ENCODE peak calls at places on chromosomes 4 and X, in six cellular contexts. One of them, this sample, is unnamed.

GRCh38 chrX:139967300-139967699 is 2.0 kb upstream of the CXorf66 start:
- DNase-seq in trophoblast cell: no peak
- DNase-seq in neuronal stem cell: no peak
- DNase-seq in H1: no peak
- DNase-seq in mesenchymal stem cell: no peak
- DNase-seq in IMR-90: no peak
- DNase-seq in this sample: no peak

GRCh38 chr4:70473691-70474090 is 1.7 kb downstream of the MUC7 start:
- DNase-seq in neuronal stem cell: no peak
- DNase-seq in trophoblast cell: no peak
- DNase-seq in IMR-90: peak
- DNase-seq in H1: no peak
- DNase-seq in mesenchymal stem cell: no peak
- DNase-seq in this sample: no peak

GRCh38 chr4:183211533-183211932 is 108.5 kb downstream of the CLDN22 start:
- DNase-seq in trophoblast cell: no peak
- DNase-seq in H1: no peak
- DNase-seq in IMR-90: no peak
- DNase-seq in neuronal stem cell: no peak
- DNase-seq in mesenchymal stem cell: no peak
- DNase-seq in this sample: no peak

GRCh38 chr4:122606364-122607043 is 14.4 kb downstream of the IL21 start:
- DNase-seq in IMR-90: no peak
- DNase-seq in mesenchymal stem cell: no peak
- DNase-seq in trophoblast cell: no peak
- DNase-seq in neuronal stem cell: no peak
- DNase-seq in H1: no peak
- DNase-seq in this sample: peak

GRCh38 chr4:157600583-157600982 is 380.1 kb downstream of the GRIA2 start:
- DNase-seq in IMR-90: no peak
- DNase-seq in mesenchymal stem cell: no peak
- DNase-seq in H1: no peak
- DNase-seq in neuronal stem cell: no peak
- DNase-seq in trophoblast cell: no peak
- DNase-seq in this sample: no peak

GRCh38 chrX:133005038-133005437 is 46.6 kb upstream of the HS6ST2 start:
- DNase-seq in IMR-90: peak
- DNase-seq in H1: no peak
- DNase-seq in mesenchymal stem cell: peak
- DNase-seq in trophoblast cell: peak
- DNase-seq in neuronal stem cell: peak
- DNase-seq in this sample: no peak

GRCh38 chr4:98746530-98746929 is 88.1 kb upstream of the TSPAN5 start:
- DNase-seq in mesenchymal stem cell: peak
- DNase-seq in neuronal stem cell: no peak
- DNase-seq in trophoblast cell: no peak
- DNase-seq in IMR-90: peak
- DNase-seq in H1: no peak
- DNase-seq in this sample: no peak

GRCh38 chr4:169662226-169662625 is 41.8 kb downstream of the CLCN3 start:
- DNase-seq in trophoblast cell: no peak
- DNase-seq in neuronal stem cell: no peak
- DNase-seq in IMR-90: no peak
- DNase-seq in H1: no peak
- DNase-seq in mesenchymal stem cell: peak
- DNase-seq in this sample: no peak

GRCh38 chr4:156778093-156778492 is 193.5 kb downstream of the PDGFC start:
- DNase-seq in neuronal stem cell: no peak
- DNase-seq in mesenchymal stem cell: peak
- DNase-seq in H1: no peak
- DNase-seq in IMR-90: peak
- DNase-seq in trophoblast cell: no peak
- DNase-seq in this sample: no peak

GRCh38 chr4:81504685-81505598 is 33.2 kb upstream of the RASGEF1B start:
- DNase-seq in neuronal stem cell: no peak
- DNase-seq in trophoblast cell: peak
- DNase-seq in H1: no peak
- DNase-seq in mesenchymal stem cell: no peak
- DNase-seq in IMR-90: no peak
- DNase-seq in this sample: no peak

GRCh38 chrX:34915463-34916225 is 27.0 kb upstream of the FAM47B start:
- DNase-seq in H1: no peak
- DNase-seq in mesenchymal stem cell: no peak
- DNase-seq in trophoblast cell: peak
- DNase-seq in neuronal stem cell: no peak
- DNase-seq in IMR-90: no peak
- DNase-seq in this sample: no peak

GRCh38 chr4:95867919-95868318 is 28.0 kb downstream of the PDHA2 start:
- DNase-seq in H1: no peak
- DNase-seq in trophoblast cell: no peak
- DNase-seq in neuronal stem cell: no peak
- DNase-seq in mesenchymal stem cell: peak
- DNase-seq in IMR-90: no peak
- DNase-seq in this sample: no peak

GRCh38 chr4:152427971-152428370 is 107.9 kb downstream of the FBXW7 start:
- DNase-seq in IMR-90: no peak
- DNase-seq in neuronal stem cell: no peak
- DNase-seq in H1: no peak
- DNase-seq in trophoblast cell: no peak
- DNase-seq in mesenchymal stem cell: no peak
- DNase-seq in this sample: no peak

GRCh38 chr4:139556735-139557505 is 901 bp upstream of the SETD7 start:
- DNase-seq in H1: no peak
- DNase-seq in neuronal stem cell: no peak
- DNase-seq in trophoblast cell: peak
- DNase-seq in mesenchymal stem cell: peak
- DNase-seq in IMR-90: no peak
- DNase-seq in this sample: peak

GRCh38 chr4:126790633-126791032 is 842.1 kb upstream of the INTU start:
- DNase-seq in mesenchymal stem cell: peak
- DNase-seq in H1: no peak
- DNase-seq in neuronal stem cell: no peak
- DNase-seq in trophoblast cell: no peak
- DNase-seq in IMR-90: peak
- DNase-seq in this sample: no peak

GRCh38 chr4:81754169-81754568 is 282.5 kb upstream of the RASGEF1B start:
- DNase-seq in trophoblast cell: peak
- DNase-seq in H1: no peak
- DNase-seq in mesenchymal stem cell: no peak
- DNase-seq in IMR-90: no peak
- DNase-seq in neuronal stem cell: no peak
- DNase-seq in this sample: no peak

GRCh38 chr4:7828011-7828720 is 111.5 kb downstream of the AFAP1 start:
- DNase-seq in trophoblast cell: no peak
- DNase-seq in neuronal stem cell: no peak
- DNase-seq in H1: no peak
- DNase-seq in mesenchymal stem cell: peak
- DNase-seq in IMR-90: peak
- DNase-seq in this sample: no peak

GRCh38 chr4:106985830-106986229 is 50.3 kb downstream of the DKK2 start:
- DNase-seq in trophoblast cell: no peak
- DNase-seq in neuronal stem cell: no peak
- DNase-seq in IMR-90: no peak
- DNase-seq in H1: no peak
- DNase-seq in mesenchymal stem cell: no peak
- DNase-seq in this sample: no peak

GRCh38 chr4:132540797-132541196 is 608.3 kb upstream of the PCDH10 start:
- DNase-seq in IMR-90: no peak
- DNase-seq in trophoblast cell: no peak
- DNase-seq in neuronal stem cell: no peak
- DNase-seq in H1: no peak
- DNase-seq in mesenchymal stem cell: no peak
- DNase-seq in this sample: no peak

GRCh38 chr4:171449082-171449481 is 364.1 kb upstream of the GALNTL6 start:
- DNase-seq in IMR-90: no peak
- DNase-seq in mesenchymal stem cell: no peak
- DNase-seq in trophoblast cell: no peak
- DNase-seq in H1: no peak
- DNase-seq in neuronal stem cell: no peak
- DNase-seq in this sample: no peak

GRCh38 chrX:52271212-52271611 is 86.5 kb downstream of the MAGED4 start:
- DNase-seq in IMR-90: no peak
- DNase-seq in mesenchymal stem cell: peak
- DNase-seq in trophoblast cell: no peak
- DNase-seq in neuronal stem cell: no peak
- DNase-seq in H1: peak
- DNase-seq in this sample: peak

GRCh38 chr4:186416451-186417060 is 138.8 kb downstream of the MTNR1A start:
- DNase-seq in mesenchymal stem cell: no peak
- DNase-seq in IMR-90: no peak
- DNase-seq in trophoblast cell: no peak
- DNase-seq in H1: no peak
- DNase-seq in neuronal stem cell: no peak
- DNase-seq in this sample: no peak

DNA sequence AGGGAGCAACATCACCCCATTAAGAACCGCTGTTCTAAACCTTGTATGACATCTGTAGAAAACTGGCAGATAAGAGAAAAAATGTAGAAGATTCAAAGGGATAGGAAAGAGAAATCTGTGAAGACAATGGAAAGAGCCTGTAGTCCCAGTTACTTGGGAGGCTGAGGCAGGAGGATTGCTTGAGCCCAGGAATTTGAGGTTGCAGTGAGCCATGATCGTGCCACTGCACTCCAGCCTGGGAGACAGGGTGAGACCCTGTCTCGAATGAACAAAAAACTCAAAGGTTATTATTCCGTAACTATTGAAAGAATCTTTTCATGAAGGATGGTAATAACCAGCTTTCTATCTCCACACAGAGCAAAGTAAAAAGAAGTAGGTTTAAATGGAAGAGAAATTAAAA is 1.6 kb upstream of the CLCN4 start:
- DNase-seq in trophoblast cell: no peak
- DNase-seq in IMR-90: no peak
- DNase-seq in neuronal stem cell: no peak
- DNase-seq in mesenchymal stem cell: no peak
- DNase-seq in H1: no peak
- DNase-seq in this sample: no peak
- H3K4me2 ChIP-seq in trophoblast cell: no peak
- H3K4me2 ChIP-seq in IMR-90: no peak
- H3K4me2 ChIP-seq in neuronal stem cell: no peak
- H3K4me2 ChIP-seq in mesenchymal stem cell: no peak
- H3K4me2 ChIP-seq in H1: no peak
- H3K4me2 ChIP-seq in this sample: no peak

GRCh38 chr4:188341428-188341827 is 202.2 kb downstream of the TRIML1 start:
- DNase-seq in trophoblast cell: no peak
- DNase-seq in neuronal stem cell: no peak
- DNase-seq in mesenchymal stem cell: no peak
- DNase-seq in IMR-90: no peak
- DNase-seq in H1: no peak
- DNase-seq in this sample: no peak
- H3K23ac ChIP-seq in trophoblast cell: no peak
- H3K23ac ChIP-seq in neuronal stem cell: no peak
- H3K23ac ChIP-seq in mesenchymal stem cell: no peak
- H3K23ac ChIP-seq in IMR-90: no peak
- H3K23ac ChIP-seq in H1: no peak
- H3K23ac ChIP-seq in this sample: no peak

DNA sequence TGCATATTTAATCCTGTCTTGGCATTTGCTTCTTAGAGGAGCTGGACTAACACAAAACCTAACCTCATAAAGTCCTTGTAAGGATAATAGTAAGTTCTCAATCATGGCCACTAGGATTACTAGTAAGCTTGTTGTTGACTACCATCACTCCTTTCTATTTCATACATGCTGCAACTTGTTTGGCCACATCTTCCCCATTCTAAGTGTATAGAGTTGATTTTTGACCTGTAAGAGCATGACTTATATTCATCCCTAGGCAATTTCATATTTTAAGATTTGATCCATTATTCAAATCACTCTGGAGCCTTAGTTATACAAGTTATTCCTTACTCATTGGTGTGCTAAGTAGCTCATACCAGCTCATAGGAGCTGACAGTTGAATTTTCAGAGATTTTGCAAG is 109.4 kb downstream of the EFHC2 start:
- DNase-seq in IMR-90: no peak
- DNase-seq in trophoblast cell: peak
- DNase-seq in neuronal stem cell: no peak
- DNase-seq in mesenchymal stem cell: no peak
- DNase-seq in H1: no peak
- DNase-seq in this sample: no peak
- H2AFZ ChIP-seq in IMR-90: no peak
- H2AFZ ChIP-seq in trophoblast cell: no peak
- H2AFZ ChIP-seq in neuronal stem cell: no peak
- H2AFZ ChIP-seq in mesenchymal stem cell: no peak
- H2AFZ ChIP-seq in H1: no peak
- H2AFZ ChIP-seq in this sample: no peak

DNA sequence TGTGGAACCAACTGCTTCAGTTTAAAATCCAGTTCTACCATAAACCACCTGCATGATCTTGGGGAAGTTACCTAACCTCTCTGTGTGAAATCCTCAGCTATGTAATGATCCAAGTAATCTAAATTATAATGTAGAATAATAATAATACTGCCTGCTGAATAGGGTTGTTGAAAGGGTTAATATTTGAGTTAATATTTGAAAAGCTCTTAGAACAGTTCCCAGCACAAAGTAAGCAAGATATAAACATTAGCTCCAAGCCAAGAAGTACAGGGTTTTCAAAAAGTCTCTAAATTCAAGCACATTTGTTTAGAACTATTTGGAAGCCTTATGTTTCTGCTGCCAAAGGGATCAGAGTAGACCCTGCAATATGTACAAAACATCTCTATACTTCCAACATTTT is 76.6 kb upstream of the FAM9C start:
- DNase-seq in H1: no peak
- DNase-seq in neuronal stem cell: no peak
- DNase-seq in IMR-90: no peak
- DNase-seq in trophoblast cell: no peak
- DNase-seq in mesenchymal stem cell: no peak
- DNase-seq in this sample: no peak
- H3K4me2 ChIP-seq in H1: no peak
- H3K4me2 ChIP-seq in neuronal stem cell: no peak
- H3K4me2 ChIP-seq in IMR-90: no peak
- H3K4me2 ChIP-seq in trophoblast cell: no peak
- H3K4me2 ChIP-seq in mesenchymal stem cell: no peak
- H3K4me2 ChIP-seq in this sample: no peak

GRCh38 chr4:154626793-154627484 is 14.5 kb upstream of the FGG start:
- DNase-seq in trophoblast cell: peak
- DNase-seq in mesenchymal stem cell: peak
- DNase-seq in H1: peak
- DNase-seq in neuronal stem cell: peak
- DNase-seq in IMR-90: peak
- DNase-seq in this sample: peak
- H3K23ac ChIP-seq in trophoblast cell: no peak
- H3K23ac ChIP-seq in mesenchymal stem cell: no peak
- H3K23ac ChIP-seq in H1: no peak
- H3K23ac ChIP-seq in neuronal stem cell: no peak
- H3K23ac ChIP-seq in IMR-90: no peak
- H3K23ac ChIP-seq in this sample: no peak

DNA sequence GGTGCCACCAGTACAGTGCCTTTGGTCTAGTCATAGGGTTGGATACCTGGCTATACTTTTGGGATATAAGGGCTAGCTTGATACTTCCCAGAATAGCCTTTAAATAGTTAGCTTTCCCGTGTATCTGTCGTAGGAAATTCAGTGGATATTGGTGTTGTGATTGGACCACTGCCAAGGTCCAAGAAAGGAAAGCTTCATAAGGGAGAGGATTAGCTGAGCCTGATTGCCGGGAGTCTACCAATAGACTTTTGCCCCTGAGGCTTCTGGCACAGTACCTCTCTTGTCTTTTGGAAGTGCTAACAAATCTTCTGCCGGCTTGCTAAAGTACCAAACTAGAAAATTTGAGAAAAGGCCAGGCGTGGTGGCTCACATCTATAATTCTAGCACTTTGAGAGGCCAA is 350.6 kb downstream of the CHIC1 start:
- DNase-seq in H1: no peak
- DNase-seq in IMR-90: peak
- DNase-seq in neuronal stem cell: no peak
- DNase-seq in mesenchymal stem cell: no peak
- DNase-seq in trophoblast cell: no peak
- DNase-seq in this sample: no peak
- H2AFZ ChIP-seq in H1: no peak
- H2AFZ ChIP-seq in IMR-90: no peak
- H2AFZ ChIP-seq in neuronal stem cell: no peak
- H2AFZ ChIP-seq in mesenchymal stem cell: no peak
- H2AFZ ChIP-seq in trophoblast cell: no peak
- H2AFZ ChIP-seq in this sample: no peak